ENCODE peak calls at places on chromosome 6, in five cellular contexts. L is activated T-cell treated with anti-CD3 and anti-CD28 coated beads for 1 hour, K is NCI-H748 treated with DMSO at 0.1 percent for 48 hours, E is RWPE1, P is posterior cingulate gyrus. A is an unnamed sample.

GRCh38 chr6:18405477-18406293 is 18.5 kb downstream of the RNF144B start:
- DNase-seq in E (peak), K (no peak), L (no peak), P (no peak), A (peak)

GRCh38 chr6:144145546-144145945 is 4.8 kb upstream of the STX11 start:
- DNase-seq in P (no peak), E (no peak), K (no peak), L (no peak), A (no peak)

GRCh38 chr6:16320533-16321340 is 82.3 kb downstream of the GMPR start:
- DNase-seq in K (no peak), L (no peak), E (no peak), P (no peak), A (no peak)

GRCh38 chr6:157994126-157994795 is 12.6 kb downstream of the SYNJ2 start:
- DNase-seq in K (no peak), L (no peak), P (no peak), E (no peak), A (peak)

GRCh38 chr6:110537208-110538123 is 61.1 kb upstream of the SLC22A16 start:
- DNase-seq in K (no peak), P (no peak), E (peak), L (no peak), A (peak)

GRCh38 chr6:40778918-40779317 is 191.8 kb upstream of the LRFN2 start:
- DNase-seq in P (no peak), L (no peak), E (no peak), K (no peak), A (no peak)

GRCh38 chr6:138590796-138591709 is 91.8 kb upstream of the NHSL1 start:
- DNase-seq in K (peak), P (no peak), E (peak), L (no peak), A (peak)

GRCh38 chr6:150184850-150185480 is 42.1 kb downstream of the PPP1R14C start:
- DNase-seq in E (no peak), K (no peak), L (no peak), P (no peak), A (no peak)

GRCh38 chr6:150667977-150668716 is 68.5 kb downstream of the PLEKHG1 start:
- DNase-seq in E (peak), L (no peak), P (peak), K (peak), A (peak)

GRCh38 chr6:11354019-11354418 is 121.6 kb upstream of the NEDD9 start:
- DNase-seq in P (peak), L (no peak), E (no peak), K (no peak), A (no peak)

GRCh38 chr6:166330612-166331011 is 11.7 kb downstream of the SFT2D1 start:
- DNase-seq in K (no peak), P (peak), E (no peak), L (no peak), A (no peak)

GRCh38 chr6:117870477-117871243 is 36.4 kb upstream of the SLC35F1 start:
- DNase-seq in K (no peak), E (no peak), P (no peak), L (no peak), A (no peak)

GRCh38 chr6:53517021-53517420 is 27.9 kb downstream of the GCLC start:
- DNase-seq in P (no peak), K (no peak), L (no peak), E (no peak), A (peak)

GRCh38 chr6:56699066-56699654 is 56.5 kb upstream of the DST start:
- DNase-seq in E (peak), L (no peak), K (peak), P (no peak), A (no peak)

GRCh38 chr6:129844118-129844891 is 16.8 kb downstream of the TMEM244 start:
- DNase-seq in L (no peak), E (peak), K (no peak), P (no peak), A (peak)

GRCh38 chr6:135568366-135568765 is 70.8 kb upstream of the AHI1 start:
- DNase-seq in P (no peak), L (no peak), K (no peak), E (no peak), A (no peak)

GRCh38 chr6:73774311-73774766 is 78.3 kb downstream of the CD109 start:
- DNase-seq in E (peak), K (no peak), L (no peak), P (no peak), A (peak)

GRCh38 chr6:24859608-24860007 is 60.9 kb upstream of the ARMH2 start:
- DNase-seq in K (no peak), E (peak), P (no peak), L (no peak), A (no peak)

GRCh38 chr6:121515615-121516265 is 80.3 kb downstream of the GJA1 start:
- DNase-seq in P (no peak), K (no peak), L (no peak), E (no peak), A (no peak)

GRCh38 chr6:14273196-14273595 is 155.6 kb downstream of the CD83 start:
- DNase-seq in P (no peak), E (no peak), L (no peak), K (no peak), A (no peak)

GRCh38 chr6:131013495-131013894 is 49.5 kb downstream of the EPB41L2 start:
- DNase-seq in K (no peak), P (no peak), E (no peak), L (no peak), A (no peak)

GRCh38 chr6:125363010-125363359 is 61.2 kb upstream of the HDDC2 start:
- DNase-seq in L (no peak), K (no peak), E (no peak), P (no peak), A (peak)

GRCh38 chr6:99178168-99178567 is 171.3 kb downstream of the FAXC start:
- DNase-seq in E (peak), P (no peak), L (no peak), K (no peak), A (peak)

GRCh38 chr6:33250731-33251130 is 20.9 kb downstream of the VPS52 start:
- DNase-seq in P (no peak), L (no peak), E (no peak), K (no peak), A (no peak)

GRCh38 chr6:116328528-116328903 is 42.2 kb upstream of the DSE start:
- DNase-seq in P (no peak), E (no peak), K (no peak), L (no peak), A (no peak)

GRCh38 chr6:34151321-34152041 is 5.6 kb upstream of the GRM4 start:
- DNase-seq in L (no peak), P (no peak), K (no peak), E (no peak), A (no peak)

GRCh38 chr6:72461144-72461543 is 160.7 kb upstream of the KCNQ5 start:
- DNase-seq in P (no peak), L (no peak), E (no peak), K (no peak), A (no peak)

GRCh38 chr6:138979813-138980668 is 8.0 kb downstream of the REPS1 start:
- DNase-seq in E (no peak), K (no peak), P (no peak), L (no peak), A (no peak)

GRCh38 chr6:8535505-8535904 is 100.2 kb upstream of the SLC35B3 start:
- DNase-seq in E (no peak), L (no peak), P (no peak), K (no peak), A (no peak)

GRCh38 chr6:155352812-155353211 is 38.5 kb upstream of the TFB1M start:
- DNase-seq in E (no peak), K (no peak), L (no peak), P (no peak), A (no peak)

GRCh38 chr6:33189164-33189563 is 3.1 kb downstream of the COL11A2 start:
- DNase-seq in L (no peak), E (no peak), K (no peak), P (no peak), A (no peak)

GRCh38 chr6:146289816-146290588 is 253.6 kb upstream of the RAB32 start:
- DNase-seq in E (peak), K (no peak), L (no peak), P (no peak), A (no peak)

GRCh38 chr6:70846207-70846835 is 110.5 kb downstream of the B3GAT2 start:
- DNase-seq in E (no peak), P (no peak), L (no peak), K (peak), A (no peak)

GRCh38 chr6:127114214-127114613 is 4.3 kb upstream of the RSPO3 start:
- DNase-seq in E (no peak), K (no peak), L (no peak), P (no peak), A (no peak)

GRCh38 chr6:161736796-161737292 is 463.0 kb upstream of the AGPAT4 start:
- DNase-seq in L (no peak), P (no peak), E (no peak), K (no peak), A (no peak)

GRCh38 chr6:152642578-152643375 is 5.6 kb upstream of the SYNE1 start:
- DNase-seq in K (peak), P (peak), E (peak), L (peak), A (no peak)

GRCh38 chr6:164106345-164106769 is 691.8 kb downstream of the QKI start:
- DNase-seq in L (no peak), E (no peak), K (no peak), P (peak), A (peak)

GRCh38 chr6:123715243-123715863 is 78.6 kb upstream of the TRDN start:
- DNase-seq in P (no peak), E (peak), K (peak), L (no peak), A (peak)

A was measured in PC-9.